ENCODE peak calls at places on chromosomes 3 and 15, in seven cellular contexts. V is stimulated activated naive CD8-positive, alpha-beta T cell treated with anti-CD3 and anti-CD28 coated beads, Interleukin-15, amount 100 ng/mL, for 72 hours; P is left ventricle myocardium superior; W is activated CD8-positive, alpha-beta memory T cell treated with anti-CD3 and anti-CD28 coated beads, Interleukin-2, amount 10 ng/mL, durations not matched to agents 7 days and 5 days; B is activated T-cell treated with anti-CD3 and anti-CD28 coated beads, Interleukin-2, amount 50 U/mL, for 4 hours; S is activated CD8-positive, alpha-beta T cell treated with anti-CD3 and anti-CD28 coated beads for 36 hours; I is activated naive CD8-positive, alpha-beta T cell treated with anti-CD3 and anti-CD28 coated beads, Interleukin-2, amount 10 ng/mL, durations not matched to agents 7 days and 5 days. R is an unnamed sample.
A peak's percentile ranks its signal among the peaks of the same experiment; 100 is the strongest.

GRCh38 chr3:178343433-178344038 is 192.7 kb upstream of the KCNMB2 start:
- ATAC-seq in V (no peak), S (no peak), W (no peak), B (no peak), P (no peak), I (no peak), R (no peak)

GRCh38 chr3:129665024-129665768 is 58.7 kb upstream of the PLXND1 start:
- ATAC-seq in I (no peak), V (no peak), S (no peak), P (no peak), W (no peak), B (no peak), R (no peak)

GRCh38 chr3:170178631-170179030 is 2.9 kb downstream of the PHC3 start:
- ATAC-seq in W (peak; percentile 34), V (peak; percentile 77), B (no peak), I (peak; percentile 57), S (peak; percentile 28), P (no peak), R (peak; percentile 43)

GRCh38 chr3:56962200-56962599 is 98.3 kb upstream of the SPATA12 start:
- ATAC-seq in B (no peak), S (no peak), V (no peak), I (no peak), W (no peak), P (no peak), R (no peak)

GRCh38 chr15:52228928-52229327 is 37.7 kb upstream of the GNB5 start:
- ATAC-seq in I (no peak), P (no peak), B (no peak), W (no peak), S (no peak), V (no peak), R (no peak)

GRCh38 chr15:83206971-83207621 is 527 bp downstream of the HDGFL3 start:
- ATAC-seq in B (peak; percentile 49), S (peak; percentile 26), W (peak; percentile 45), P (peak; percentile 62), I (peak; percentile 41), V (peak; percentile 51), R (peak; percentile 44)

GRCh38 chr3:23455775-23456174 is 252.6 kb downstream of the UBE2E2 start:
- ATAC-seq in W (no peak), I (no peak), S (no peak), B (no peak), P (peak; percentile 59), V (no peak), R (no peak)

GRCh38 chr15:84914351-84914750 is 29.9 kb downstream of the SLC28A1 start:
- ATAC-seq in I (no peak), B (no peak), S (peak; percentile 20), W (no peak), V (no peak), P (no peak), R (no peak)

GRCh38 chr3:38543602-38544001 is 47.5 kb downstream of the EXOG start:
- ATAC-seq in S (no peak), B (no peak), I (no peak), V (no peak), P (peak; percentile 86), W (no peak), R (no peak)

GRCh38 chr15:43516801-43517353 is 531 bp upstream of the MAP1A start:
- ATAC-seq in P (no peak), I (no peak), V (no peak), S (no peak), B (no peak), W (no peak), R (no peak)

GRCh38 chr15:59159210-59159609 is 47.4 kb upstream of the LDHAL6B start:
- ATAC-seq in W (no peak), P (no peak), V (no peak), S (no peak), I (no peak), B (no peak), R (no peak)

GRCh38 chr3:102017784-102018183 is 168.5 kb downstream of the NFKBIZ start:
- ATAC-seq in P (no peak), B (no peak), I (no peak), V (no peak), S (no peak), W (no peak), R (no peak)

GRCh38 chr3:140238646-140239314 is 303.8 kb downstream of the CLSTN2 start:
- ATAC-seq in S (no peak), B (no peak), W (no peak), I (no peak), V (no peak), P (peak; percentile 39), R (no peak)

GRCh38 chr3:124143047-124143446 is 151.1 kb upstream of the ROPN1 start:
- ATAC-seq in B (no peak), P (no peak), S (no peak), I (no peak), V (no peak), W (no peak), R (no peak)

R was measured in activated T-helper 17 cell treated with anti-CD3 and anti-CD28 coated beads, Interleukin-2, amount 50 U/mL, for 72 hours.